ENCODE peak calls at places on chromosomes 16 and 17, in ten cellular contexts. One of them, this sample, is unnamed.

GRCh38 chr17:6669479-6670212 is 18.1 kb downstream of the C17orf100 start:
- DNase-seq in tibial nerve: no peak
- DNase-seq in activated B cell treated with CpG ODN at 0.5 μM for 24 hours: no peak
- DNase-seq in neural progenitor cell: no peak
- DNase-seq in neural crest cell: no peak
- DNase-seq in fibroblast of the aortic adventitia: no peak
- DNase-seq in fibroblast of mammary gland: no peak
- DNase-seq in cardiac muscle cell: no peak
- DNase-seq in fibroblast of lung: no peak
- DNase-seq in B cell: no peak
- DNase-seq in this sample: no peak

GRCh38 chr16:54633943-54634362 is 296.7 kb upstream of the IRX5 start:
- DNase-seq in tibial nerve: no peak
- DNase-seq in activated B cell treated with CpG ODN at 0.5 μM for 24 hours: no peak
- DNase-seq in neural progenitor cell: peak; percentile 65
- DNase-seq in neural crest cell: peak; percentile 38
- DNase-seq in fibroblast of the aortic adventitia: peak; percentile 57
- DNase-seq in fibroblast of mammary gland: peak; percentile 18
- DNase-seq in cardiac muscle cell: peak; percentile 13
- DNase-seq in fibroblast of lung: no peak
- DNase-seq in B cell: no peak
- DNase-seq in this sample: no peak

GRCh38 chr16:88893127-88893968 is 26.9 kb upstream of the PABPN1L start:
- DNase-seq in tibial nerve: no peak
- DNase-seq in activated B cell treated with CpG ODN at 0.5 μM for 24 hours: no peak
- DNase-seq in neural progenitor cell: no peak
- DNase-seq in neural crest cell: no peak
- DNase-seq in fibroblast of the aortic adventitia: no peak
- DNase-seq in fibroblast of mammary gland: no peak
- DNase-seq in cardiac muscle cell: no peak
- DNase-seq in fibroblast of lung: no peak
- DNase-seq in B cell: no peak
- DNase-seq in this sample: no peak

GRCh38 chr17:42472709-42473521 is 14.2 kb downstream of the ATP6V0A1 start:
- DNase-seq in tibial nerve: no peak
- DNase-seq in activated B cell treated with CpG ODN at 0.5 μM for 24 hours: no peak
- DNase-seq in neural progenitor cell: no peak
- DNase-seq in neural crest cell: no peak
- DNase-seq in fibroblast of the aortic adventitia: peak; percentile 75
- DNase-seq in fibroblast of mammary gland: peak; percentile 97
- DNase-seq in cardiac muscle cell: peak; percentile 62
- DNase-seq in fibroblast of lung: peak; percentile 78
- DNase-seq in B cell: no peak
- DNase-seq in this sample: no peak

GRCh38 chr17:42284566-42284965 is 3.7 kb upstream of the STAT5A start:
- DNase-seq in tibial nerve: no peak
- DNase-seq in activated B cell treated with CpG ODN at 0.5 μM for 24 hours: no peak
- DNase-seq in neural progenitor cell: no peak
- DNase-seq in neural crest cell: no peak
- DNase-seq in fibroblast of the aortic adventitia: no peak
- DNase-seq in fibroblast of mammary gland: no peak
- DNase-seq in cardiac muscle cell: no peak
- DNase-seq in fibroblast of lung: no peak
- DNase-seq in B cell: no peak
- DNase-seq in this sample: no peak

GRCh38 chr16:87580855-87581261 is 21.4 kb upstream of the JPH3 start:
- DNase-seq in tibial nerve: no peak
- DNase-seq in activated B cell treated with CpG ODN at 0.5 μM for 24 hours: no peak
- DNase-seq in neural progenitor cell: no peak
- DNase-seq in neural crest cell: no peak
- DNase-seq in fibroblast of the aortic adventitia: peak; percentile 60
- DNase-seq in fibroblast of mammary gland: peak; percentile 88
- DNase-seq in cardiac muscle cell: peak; percentile 78
- DNase-seq in fibroblast of lung: peak; percentile 39
- DNase-seq in B cell: no peak
- DNase-seq in this sample: no peak

GRCh38 chr17:6101706-6102105 is 31.5 kb downstream of the WSCD1 start:
- DNase-seq in tibial nerve: no peak
- DNase-seq in activated B cell treated with CpG ODN at 0.5 μM for 24 hours: no peak
- DNase-seq in neural progenitor cell: no peak
- DNase-seq in neural crest cell: no peak
- DNase-seq in fibroblast of the aortic adventitia: no peak
- DNase-seq in fibroblast of mammary gland: no peak
- DNase-seq in cardiac muscle cell: no peak
- DNase-seq in fibroblast of lung: no peak
- DNase-seq in B cell: no peak
- DNase-seq in this sample: no peak

GRCh38 chr16:89257281-89257731 is 39.8 kb downstream of the ZNF778 start:
- DNase-seq in tibial nerve: no peak
- DNase-seq in activated B cell treated with CpG ODN at 0.5 μM for 24 hours: no peak
- DNase-seq in neural progenitor cell: peak; percentile 44
- DNase-seq in neural crest cell: no peak
- DNase-seq in fibroblast of the aortic adventitia: no peak
- DNase-seq in fibroblast of mammary gland: no peak
- DNase-seq in cardiac muscle cell: peak; percentile 31
- DNase-seq in fibroblast of lung: no peak
- DNase-seq in B cell: no peak
- DNase-seq in this sample: no peak

GRCh38 chr16:67430504-67431076 is 331 bp upstream of the HSD11B2 start:
- DNase-seq in tibial nerve: no peak
- DNase-seq in activated B cell treated with CpG ODN at 0.5 μM for 24 hours: peak; percentile 48
- DNase-seq in neural progenitor cell: peak; percentile 57
- DNase-seq in neural crest cell: no peak
- DNase-seq in fibroblast of the aortic adventitia: no peak
- DNase-seq in fibroblast of mammary gland: no peak
- DNase-seq in cardiac muscle cell: no peak
- DNase-seq in fibroblast of lung: no peak
- DNase-seq in B cell: no peak
- DNase-seq in this sample: no peak

GRCh38 chr16:22625948-22626347 is 115.3 kb downstream of the NPIPB5 start:
- DNase-seq in tibial nerve: no peak
- DNase-seq in activated B cell treated with CpG ODN at 0.5 μM for 24 hours: no peak
- DNase-seq in neural progenitor cell: no peak
- DNase-seq in neural crest cell: no peak
- DNase-seq in fibroblast of the aortic adventitia: no peak
- DNase-seq in fibroblast of mammary gland: peak; percentile 59
- DNase-seq in cardiac muscle cell: no peak
- DNase-seq in fibroblast of lung: no peak
- DNase-seq in B cell: no peak
- DNase-seq in this sample: no peak

GRCh38 chr17:82821554-82821953 is 18.3 kb downstream of the ZNF750 start:
- DNase-seq in tibial nerve: no peak
- DNase-seq in activated B cell treated with CpG ODN at 0.5 μM for 24 hours: no peak
- DNase-seq in neural progenitor cell: no peak
- DNase-seq in neural crest cell: no peak
- DNase-seq in fibroblast of the aortic adventitia: no peak
- DNase-seq in fibroblast of mammary gland: no peak
- DNase-seq in cardiac muscle cell: no peak
- DNase-seq in fibroblast of lung: no peak
- DNase-seq in B cell: no peak
- DNase-seq in this sample: no peak

GRCh38 chr17:284676-285355 is 67.8 kb downstream of the RPH3AL start:
- DNase-seq in tibial nerve: no peak
- DNase-seq in activated B cell treated with CpG ODN at 0.5 μM for 24 hours: no peak
- DNase-seq in neural progenitor cell: no peak
- DNase-seq in neural crest cell: no peak
- DNase-seq in fibroblast of the aortic adventitia: no peak
- DNase-seq in fibroblast of mammary gland: no peak
- DNase-seq in cardiac muscle cell: no peak
- DNase-seq in fibroblast of lung: no peak
- DNase-seq in B cell: peak; percentile 33
- DNase-seq in this sample: no peak
- TF ChIP-seq CTCF in tibial nerve: no peak
- TF ChIP-seq CTCF in activated B cell treated with CpG ODN at 0.5 μM for 24 hours: no peak
- TF ChIP-seq CTCF in neural progenitor cell: no peak
- TF ChIP-seq CTCF in neural crest cell: no peak
- TF ChIP-seq CTCF in fibroblast of the aortic adventitia: no peak
- TF ChIP-seq CTCF in fibroblast of mammary gland: no peak
- TF ChIP-seq CTCF in cardiac muscle cell: no peak
- TF ChIP-seq CTCF in fibroblast of lung: no peak
- TF ChIP-seq CTCF in B cell: no peak
- TF ChIP-seq CTCF in this sample: no peak

DNA sequence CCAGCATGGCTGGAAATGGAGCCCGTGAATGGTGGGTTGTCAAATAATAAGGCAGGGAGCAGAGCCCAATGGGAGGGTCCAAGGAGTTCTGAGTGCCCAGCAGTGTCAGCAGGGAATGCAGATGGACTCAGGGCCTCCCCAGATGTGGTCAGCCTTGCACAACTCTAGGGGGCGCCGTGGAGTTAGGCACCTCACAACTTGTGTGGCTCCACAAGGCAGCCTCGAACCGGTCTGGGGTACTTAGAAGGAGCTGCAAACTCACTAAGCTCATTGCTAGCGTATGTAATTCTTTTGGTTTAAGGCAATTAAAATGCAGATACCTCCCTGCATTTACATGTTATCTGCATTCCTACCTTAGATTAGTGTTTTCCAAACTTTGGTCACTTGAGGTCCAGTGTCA is 18.1 kb downstream of the IRF8 start:
- DNase-seq in tibial nerve: no peak
- DNase-seq in activated B cell treated with CpG ODN at 0.5 μM for 24 hours: no peak
- DNase-seq in neural progenitor cell: no peak
- DNase-seq in neural crest cell: no peak
- DNase-seq in fibroblast of the aortic adventitia: no peak
- DNase-seq in fibroblast of mammary gland: no peak
- DNase-seq in cardiac muscle cell: no peak
- DNase-seq in fibroblast of lung: no peak
- DNase-seq in B cell: no peak
- DNase-seq in this sample: no peak
- TF ChIP-seq CTCF in tibial nerve: no peak
- TF ChIP-seq CTCF in activated B cell treated with CpG ODN at 0.5 μM for 24 hours: no peak
- TF ChIP-seq CTCF in neural progenitor cell: peak; percentile 45
- TF ChIP-seq CTCF in neural crest cell: peak; percentile 43
- TF ChIP-seq CTCF in fibroblast of the aortic adventitia: no peak
- TF ChIP-seq CTCF in fibroblast of mammary gland: no peak
- TF ChIP-seq CTCF in cardiac muscle cell: peak; percentile 40
- TF ChIP-seq CTCF in fibroblast of lung: no peak
- TF ChIP-seq CTCF in B cell: peak; percentile 27
- TF ChIP-seq CTCF in this sample: peak; percentile 20

DNA sequence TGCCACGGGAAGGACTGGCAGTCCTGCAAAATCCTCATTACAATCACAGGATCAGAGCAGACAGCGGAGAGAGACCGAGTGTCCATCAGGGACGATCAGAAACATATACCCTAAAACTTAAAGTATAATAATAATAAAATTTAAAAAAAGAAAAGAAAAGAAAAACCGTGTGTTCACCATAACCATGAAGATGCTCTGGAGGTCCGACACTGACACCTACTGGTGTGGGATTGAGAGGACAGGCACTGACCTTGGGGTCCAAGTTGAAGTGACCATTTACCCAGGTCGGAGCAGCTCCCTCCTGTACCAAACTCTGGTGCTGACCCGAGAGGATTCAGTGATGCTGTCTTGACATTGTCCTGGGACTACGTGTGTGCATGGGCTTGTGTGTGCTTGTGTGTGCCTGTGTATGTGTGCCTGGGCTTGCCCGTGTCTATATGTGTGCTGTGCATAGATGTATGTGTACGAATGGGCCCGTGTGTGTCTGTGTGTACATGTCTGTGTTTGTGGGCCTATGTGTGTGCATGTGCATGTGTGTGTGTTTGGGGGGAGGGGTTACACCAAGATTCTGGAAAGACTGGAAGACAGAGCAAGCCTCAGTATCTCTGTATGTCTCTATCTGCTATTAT is 10.0 kb upstream of the CD300LD start:
- DNase-seq in tibial nerve: no peak
- DNase-seq in activated B cell treated with CpG ODN at 0.5 μM for 24 hours: no peak
- DNase-seq in neural progenitor cell: peak; percentile 53
- DNase-seq in neural crest cell: peak; percentile 54
- DNase-seq in fibroblast of the aortic adventitia: peak; percentile 39
- DNase-seq in fibroblast of mammary gland: peak; percentile 64
- DNase-seq in cardiac muscle cell: peak; percentile 70
- DNase-seq in fibroblast of lung: peak; percentile 33
- DNase-seq in B cell: no peak
- DNase-seq in this sample: no peak
- TF ChIP-seq CTCF in tibial nerve: peak; percentile 17
- TF ChIP-seq CTCF in activated B cell treated with CpG ODN at 0.5 μM for 24 hours: no peak
- TF ChIP-seq CTCF in neural progenitor cell: peak; percentile 66
- TF ChIP-seq CTCF in neural crest cell: peak; percentile 72
- TF ChIP-seq CTCF in fibroblast of the aortic adventitia: peak; percentile 71
- TF ChIP-seq CTCF in fibroblast of mammary gland: peak; percentile 78
- TF ChIP-seq CTCF in cardiac muscle cell: peak; percentile 85
- TF ChIP-seq CTCF in fibroblast of lung: peak; percentile 37
- TF ChIP-seq CTCF in B cell: peak; percentile 66
- TF ChIP-seq CTCF in this sample: peak; percentile 92

GRCh38 chr16:84957792-84958191 is 53.5 kb downstream of the ZDHHC7 start:
- DNase-seq in tibial nerve: no peak
- DNase-seq in activated B cell treated with CpG ODN at 0.5 μM for 24 hours: no peak
- DNase-seq in neural progenitor cell: no peak
- DNase-seq in neural crest cell: no peak
- DNase-seq in fibroblast of the aortic adventitia: no peak
- DNase-seq in fibroblast of mammary gland: no peak
- DNase-seq in cardiac muscle cell: no peak
- DNase-seq in fibroblast of lung: no peak
- DNase-seq in B cell: no peak
- DNase-seq in this sample: no peak

GRCh38 chr16:84957192-84957591 is 54.1 kb downstream of the ZDHHC7 start:
- DNase-seq in tibial nerve: no peak
- DNase-seq in activated B cell treated with CpG ODN at 0.5 μM for 24 hours: no peak
- DNase-seq in neural progenitor cell: no peak
- DNase-seq in neural crest cell: no peak
- DNase-seq in fibroblast of the aortic adventitia: no peak
- DNase-seq in fibroblast of mammary gland: no peak
- DNase-seq in cardiac muscle cell: no peak
- DNase-seq in fibroblast of lung: no peak
- DNase-seq in B cell: no peak
- DNase-seq in this sample: no peak

GRCh38 chr16:84959784-84960417 is 51.4 kb downstream of the ZDHHC7 start:
- DNase-seq in tibial nerve: no peak
- DNase-seq in activated B cell treated with CpG ODN at 0.5 μM for 24 hours: no peak
- DNase-seq in neural progenitor cell: no peak
- DNase-seq in neural crest cell: no peak
- DNase-seq in fibroblast of the aortic adventitia: no peak
- DNase-seq in fibroblast of mammary gland: no peak
- DNase-seq in cardiac muscle cell: no peak
- DNase-seq in fibroblast of lung: no peak
- DNase-seq in B cell: no peak
- DNase-seq in this sample: no peak

GRCh38 chr16:84960942-84961341 is 50.4 kb downstream of the ZDHHC7 start:
- DNase-seq in tibial nerve: no peak
- DNase-seq in activated B cell treated with CpG ODN at 0.5 μM for 24 hours: no peak
- DNase-seq in neural progenitor cell: no peak
- DNase-seq in neural crest cell: no peak
- DNase-seq in fibroblast of the aortic adventitia: no peak
- DNase-seq in fibroblast of mammary gland: no peak
- DNase-seq in cardiac muscle cell: no peak
- DNase-seq in fibroblast of lung: no peak
- DNase-seq in B cell: no peak
- DNase-seq in this sample: no peak

DNA sequence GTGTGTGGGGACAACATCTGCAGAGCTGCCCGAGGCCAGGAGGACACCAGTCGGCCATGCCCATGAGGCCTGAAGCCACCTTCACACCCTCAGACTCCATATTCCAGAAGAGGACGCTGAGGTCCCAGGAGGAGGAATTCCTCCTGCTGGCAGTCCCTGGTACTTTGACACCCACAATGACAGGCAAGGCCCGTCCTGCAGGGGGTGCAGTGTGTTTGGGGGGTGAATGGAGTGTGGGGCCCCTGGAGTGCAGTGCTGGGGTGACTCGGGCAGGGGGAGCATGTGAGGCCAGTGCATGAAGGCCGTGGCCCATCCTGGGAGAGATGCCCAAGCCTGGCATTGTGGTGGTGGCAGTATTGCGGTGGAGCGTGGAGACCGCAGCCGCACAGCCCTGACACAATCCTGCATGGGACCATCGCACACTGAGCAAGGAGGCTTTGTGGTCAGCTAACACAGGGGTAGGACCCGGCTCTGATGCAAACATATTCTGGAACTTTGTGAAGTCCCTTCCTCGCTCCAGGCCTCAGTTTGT is 52.2 kb downstream of the ZDHHC7 start:
- DNase-seq in tibial nerve: no peak
- DNase-seq in activated B cell treated with CpG ODN at 0.5 μM for 24 hours: no peak
- DNase-seq in neural progenitor cell: no peak
- DNase-seq in neural crest cell: no peak
- DNase-seq in fibroblast of the aortic adventitia: no peak
- DNase-seq in fibroblast of mammary gland: no peak
- DNase-seq in cardiac muscle cell: no peak
- DNase-seq in fibroblast of lung: no peak
- DNase-seq in B cell: no peak
- DNase-seq in this sample: no peak
- TF ChIP-seq CTCF in tibial nerve: no peak
- TF ChIP-seq CTCF in activated B cell treated with CpG ODN at 0.5 μM for 24 hours: no peak
- TF ChIP-seq CTCF in neural progenitor cell: peak; percentile 37
- TF ChIP-seq CTCF in neural crest cell: no peak
- TF ChIP-seq CTCF in fibroblast of the aortic adventitia: no peak
- TF ChIP-seq CTCF in fibroblast of mammary gland: peak; percentile 7
- TF ChIP-seq CTCF in cardiac muscle cell: no peak
- TF ChIP-seq CTCF in fibroblast of lung: peak; percentile 7
- TF ChIP-seq CTCF in B cell: no peak
- TF ChIP-seq CTCF in this sample: peak; percentile 19